ENCODE peak calls at places on chromosomes 3 and 15, in ten cellular contexts. F, D, J, W, Z, M, P, N, X and R are unnamed samples.

GRCh38 chr15:65101418-65101890 is 13.5 kb downstream of the UBAP1L start:
- DNase-seq in J (peak; percentile 40), M (peak; percentile 83), X (peak; percentile 79), D (peak; percentile 73), F (peak; percentile 90), W (peak; percentile 53), N (no peak), Z (peak; percentile 96), P (peak; percentile 82), R (peak; percentile 83)

GRCh38 chr3:47000198-47000815 is 20.8 kb downstream of the NBEAL2 start:
- DNase-seq in W (no peak), Z (no peak), D (no peak), M (no peak), F (no peak), X (no peak), N (no peak), P (peak; percentile 25), J (peak; percentile 19), R (no peak)

GRCh38 chr3:132545471-132545870 is 51.6 kb upstream of the ACKR4 start:
- DNase-seq in P (no peak), F (no peak), J (no peak), W (no peak), X (no peak), M (peak; percentile 23), N (no peak), D (no peak), Z (no peak), R (no peak)

GRCh38 chr15:51224428-51224827 is 114.0 kb downstream of the CYP19A1 start:
- DNase-seq in N (no peak), W (peak; percentile 4), P (no peak), X (no peak), F (no peak), D (no peak), M (peak; percentile 63), J (no peak), Z (no peak), R (no peak)

GRCh38 chr15:97502038-97502437 is 458.5 kb upstream of the ARRDC4 start:
- DNase-seq in X (no peak), Z (no peak), J (peak; percentile 40), P (no peak), W (peak; percentile 87), M (peak; percentile 27), D (no peak), N (no peak), F (no peak), R (no peak)

GRCh38 chr3:9342696-9343095 is 20.2 kb upstream of the THUMPD3 start:
- DNase-seq in P (no peak), J (no peak), W (no peak), F (no peak), X (no peak), M (no peak), Z (no peak), N (no peak), D (no peak), R (no peak)

GRCh38 chr3:157261000-157261399 is 101.1 kb upstream of the CCNL1 start:
- DNase-seq in M (no peak), F (no peak), J (no peak), W (no peak), X (no peak), P (no peak), N (no peak), D (no peak), Z (no peak), R (no peak)

GRCh38 chr3:112984485-112984884 is 6.3 kb upstream of the GTPBP8 start:
- DNase-seq in Z (no peak), N (no peak), W (peak; percentile 57), J (no peak), X (no peak), F (no peak), P (no peak), D (no peak), M (peak; percentile 11), R (no peak)

GRCh38 chr3:98734311-98734710 is 28.8 kb upstream of the ST3GAL6 start:
- DNase-seq in D (no peak), X (no peak), M (no peak), N (no peak), W (peak; percentile 67), J (no peak), P (no peak), F (no peak), Z (no peak), R (no peak)

GRCh38 chr3:171459130-171459941 is 869 bp downstream of the TNIK start:
- DNase-seq in J (peak; percentile 50), F (peak; percentile 37), Z (peak; percentile 83), M (peak; percentile 48), X (peak; percentile 28), P (peak; percentile 73), N (no peak), D (no peak), W (peak; percentile 72), R (peak; percentile 76)

GRCh38 chr3:93969443-93969842 is 4.3 kb downstream of the PROS1 start:
- DNase-seq in Z (no peak), X (no peak), P (no peak), J (peak; percentile 48), F (no peak), D (no peak), M (peak; percentile 38), W (no peak), N (no peak), R (no peak)

GRCh38 chr3:42602961-42603360 is 2.5 kb downstream of the NKTR start:
- DNase-seq in X (no peak), Z (no peak), J (no peak), N (no peak), M (no peak), W (no peak), F (no peak), P (no peak), D (no peak), R (no peak)
- H3K4me3 ChIP-seq in X (no peak overlapping the region), Z (no peak overlapping the region), J (no peak overlapping the region), N (no peak overlapping the region), M (no peak overlapping the region), W (no peak overlapping the region), F (peak overlapping the region; percentile 85), P (no peak overlapping the region), D (peak overlapping the region; percentile 91), R (no peak overlapping the region)

GRCh38 chr3:195736866-195737490 is 16.2 kb downstream of the MUC20 start:
- DNase-seq in P (no peak), N (no peak), D (no peak), Z (no peak), J (no peak), X (no peak), M (no peak), F (no peak), W (no peak), R (no peak)
- TF ChIP-seq CTCF in P (no peak), N (no peak), D (no peak), Z (no peak), J (no peak), X (no peak), M (no peak), F (no peak), W (no peak), R (no peak)

GRCh38 chr3:49120096-49120437 is 556 bp downstream of the USP19 start:
- DNase-seq in D (no peak), M (no peak), Z (no peak), X (no peak), N (no peak), P (no peak), W (peak; percentile 14), J (no peak), F (no peak), R (no peak)

GRCh38 chr3:49122886-49123545 is 2.4 kb upstream of the USP19 start:
- DNase-seq in D (no peak), N (no peak), X (no peak), J (no peak), M (no peak), F (no peak), P (no peak), Z (no peak), W (no peak), R (no peak)

GRCh38 chr3:49120438-49121135 is at the start of gene USP19:
- DNase-seq in N (no peak), F (peak; percentile 96), D (peak; percentile 84), Z (peak; percentile 98), J (peak; percentile 90), X (peak; percentile 96), P (peak; percentile 98), W (peak; percentile 94), M (peak; percentile 93), R (peak; percentile 98)

GRCh38 chr3:49122022-49122421 is 1.4 kb upstream of the USP19 start:
- DNase-seq in P (no peak), M (no peak), W (no peak), N (no peak), J (no peak), X (no peak), F (no peak), D (no peak), Z (no peak), R (no peak)

DNA sequence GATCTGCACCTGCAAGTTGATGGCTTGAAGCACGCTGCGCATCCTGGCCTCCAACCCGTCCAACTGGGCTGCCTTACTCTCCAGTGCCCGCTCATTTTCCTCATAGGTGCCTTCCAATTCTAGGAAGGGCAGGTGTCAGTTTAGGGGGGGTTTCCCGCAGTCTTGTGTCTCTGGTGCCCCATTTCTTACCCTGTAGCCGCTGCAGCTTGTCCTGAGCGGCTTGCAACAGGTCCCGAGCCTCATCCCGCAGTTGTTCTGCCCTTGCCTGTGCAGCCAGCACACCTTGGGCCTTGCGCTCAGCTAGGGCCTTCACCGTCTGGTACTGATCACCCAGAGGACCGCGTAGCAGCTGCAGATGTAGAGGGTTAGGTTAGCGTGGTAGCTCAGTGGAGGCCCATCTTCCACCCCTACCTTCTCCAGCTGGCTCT is 635 bp upstream of the USP19 start:
- DNase-seq in D (no peak), M (no peak), W (no peak), N (no peak), Z (no peak), J (no peak), F (no peak), P (no peak), X (no peak), R (no peak)
- H3K36me3 ChIP-seq in D (peaks cover 14% of the 10 kb centered on the region), M (peaks cover 50% of the 10 kb centered on the region), W (peaks cover 66% of the 10 kb centered on the region), N (peaks cover 43% of the 10 kb centered on the region), Z (peaks cover 57% of the 10 kb centered on the region), J (peaks cover 25% of the 10 kb centered on the region), F (no peaks in the 10 kb centered on the region), P (peaks cover 68% of the 10 kb centered on the region), X (no peaks in the 10 kb centered on the region), R (peaks cover 72% of the 10 kb centered on the region)

GRCh38 chr3:177448987-177449975 is 252.0 kb upstream of the TBL1XR1 start:
- DNase-seq in X (peak; percentile 46), D (no peak), W (no peak), M (peak; percentile 61), N (peak; percentile 97), J (peak; percentile 100), F (no peak), P (no peak), Z (no peak), R (peak; percentile 67)

GRCh38 chr3:177445591-177445990 is 248.3 kb upstream of the TBL1XR1 start:
- DNase-seq in D (no peak), N (no peak), F (no peak), M (no peak), W (no peak), Z (no peak), X (no peak), J (no peak), P (no peak), R (no peak)

GRCh38 chr3:177443469-177443868 is 246.2 kb upstream of the TBL1XR1 start:
- DNase-seq in F (no peak), X (no peak), W (peak; percentile 26), D (no peak), J (peak; percentile 79), Z (no peak), M (peak; percentile 48), P (no peak), N (no peak), R (no peak)

GRCh38 chr3:177447938-177448337 is 250.7 kb upstream of the TBL1XR1 start:
- DNase-seq in F (no peak), D (no peak), Z (no peak), N (peak; percentile 96), W (no peak), X (peak; percentile 39), M (no peak), P (peak; percentile 80), J (peak; percentile 99), R (peak; percentile 84)

GRCh38 chr3:177446160-177446559 is 248.9 kb upstream of the TBL1XR1 start:
- DNase-seq in N (no peak), W (peak; percentile 68), Z (no peak), P (peak; percentile 60), M (peak; percentile 38), J (no peak), F (no peak), X (no peak), D (no peak), R (no peak)
- H3K4me3 ChIP-seq in N (no peak overlapping the region), W (no peak overlapping the region), Z (no peak overlapping the region), P (no peak overlapping the region), M (no peak overlapping the region), J (no peak overlapping the region), F (no peak overlapping the region), X (no peak overlapping the region), D (no peak overlapping the region), R (no peak overlapping the region)